ENCODE peak calls at places on chromosomes 4 and X, in nine cellular contexts. H is T-helper 9 cell; U is right cardiac atrium; X is T1000; Y is ureter; P is MM.1S; B is naive thymus-derived CD8-positive, alpha-beta T cell; E is Peyer's patch; C is HFFc6. F is an unnamed sample.

GRCh38 chr4:116020141-116020722 is 906.8 kb upstream of the NDST4 start:
- DNase-seq in X (no peak), B (no peak), U (no peak), H (no peak), P (no peak), C (no peak), E (no peak), Y (no peak), F (no peak)

GRCh38 chr4:84971319-84971932 is 4.9 kb upstream of the WDFY3 start:
- DNase-seq in E (no peak), P (peak), C (peak), B (no peak), X (no peak), Y (no peak), U (no peak), H (no peak), F (no peak)

GRCh38 chrX:42567268-42567667 is 210.7 kb downstream of the PPP1R2C start:
- DNase-seq in H (no peak), B (no peak), Y (no peak), C (no peak), X (no peak), U (no peak), E (no peak), P (no peak), F (no peak)

GRCh38 chrX:138006176-138006575 is 440.2 kb downstream of the ZIC3 start:
- DNase-seq in H (no peak), X (no peak), U (no peak), Y (no peak), C (no peak), P (no peak), B (no peak), E (no peak), F (no peak)

GRCh38 chr4:99856166-99856565 is 38.1 kb downstream of the LAMTOR3 start:
- DNase-seq in C (peak), Y (no peak), X (no peak), P (no peak), E (no peak), U (no peak), H (no peak), B (no peak), F (no peak)

GRCh38 chr4:54318904-54319303 is 89.8 kb downstream of the PDGFRA start:
- DNase-seq in H (no peak), X (no peak), P (peak), Y (no peak), E (no peak), C (peak), U (peak), B (no peak), F (no peak)

GRCh38 chrX:17412692-17413091 is 37.7 kb downstream of the NHS start:
- DNase-seq in B (no peak), X (peak), Y (no peak), U (no peak), H (no peak), C (peak), E (no peak), P (no peak), F (no peak)

GRCh38 chr4:88341227-88342192 is 37.1 kb upstream of the HERC6 start:
- DNase-seq in E (no peak), P (no peak), H (no peak), U (peak), B (no peak), X (no peak), C (peak), Y (no peak), F (no peak)

GRCh38 chr4:25500626-25501318 is 123.7 kb downstream of the ANAPC4 start:
- DNase-seq in H (no peak), Y (no peak), U (no peak), P (no peak), E (no peak), B (no peak), X (peak), C (no peak), F (no peak)

GRCh38 chr4:166312166-166312565 is 439.1 kb downstream of the TLL1 start:
- DNase-seq in P (no peak), C (no peak), X (no peak), H (no peak), E (no peak), Y (no peak), B (no peak), U (no peak), F (no peak)

GRCh38 chr4:150215601-150216000 is 137.4 kb downstream of the DCLK2 start:
- DNase-seq in B (no peak), H (no peak), C (no peak), P (no peak), U (no peak), E (no peak), Y (no peak), X (no peak), F (no peak)

GRCh38 chrX:38754102-38754790 is 47.0 kb upstream of the MID1IP1 start:
- DNase-seq in U (no peak), Y (no peak), E (no peak), X (no peak), P (peak), H (peak), B (peak), C (peak), F (no peak)

GRCh38 chrX:12403474-12404082 is 265.3 kb downstream of the FRMPD4 start:
- DNase-seq in P (no peak), X (no peak), U (no peak), B (no peak), E (no peak), Y (no peak), C (no peak), H (no peak), F (no peak)

GRCh38 chr4:16827045-16827444 is 71.4 kb downstream of the LDB2 start:
- DNase-seq in U (no peak), X (no peak), E (no peak), Y (no peak), H (no peak), P (no peak), C (no peak), B (no peak), F (no peak)

GRCh38 chr4:102392033-102392744 is 46.9 kb upstream of the SLC39A8 start:
- DNase-seq in B (no peak), C (no peak), E (no peak), Y (no peak), H (no peak), X (no peak), U (no peak), P (no peak), F (no peak)

F was measured in left ventricle myocardium inferior.